ENCODE peak calls at places on chromosomes 16 and 17, in seven cellular contexts. G is ecto neural progenitor cell; O is BJ; A is iris pigment epithelial cell; T is hepatic stellate cell; K is T-helper 17 cell; I is activated effector memory CD4-positive, alpha-beta T cell treated with Interleukin-2 at 50 U/mL for 16 hours. W is an unnamed sample.

GRCh38 chr16:65745-66144 is 6.7 kb downstream of the RHBDF1 start:
- DNase-seq in T (peak), O (no peak), K (peak), A (peak), I (peak), G (peak), W (no peak)

GRCh38 chr17:30176845-30177244 is 58.7 kb downstream of the SLC6A4 start:
- DNase-seq in G (no peak), A (no peak), O (no peak), K (no peak), I (no peak), T (no peak), W (no peak)

GRCh38 chr16:57027067-57027466 is 37.7 kb downstream of the NLRC5 start:
- DNase-seq in O (no peak), G (no peak), A (no peak), T (no peak), I (no peak), K (no peak), W (no peak)

GRCh38 chr17:16352838-16353701 is at the start of gene CENPV:
- DNase-seq in G (peak), T (peak), I (peak), K (peak), A (peak), O (no peak), W (no peak)

GRCh38 chr17:45342871-45343526 is 26.2 kb upstream of the MAP3K14 start:
- DNase-seq in A (no peak), T (no peak), K (no peak), O (no peak), I (no peak), G (peak), W (no peak)

GRCh38 chr16:89437251-89437987 is 52.9 kb downstream of the ANKRD11 start:
- DNase-seq in T (no peak), O (no peak), I (no peak), A (no peak), G (no peak), K (no peak), W (no peak)

GRCh38 chr17:7312432-7313027 is 2.6 kb downstream of the GPS2 start:
- DNase-seq in T (no peak), K (no peak), I (no peak), G (no peak), O (no peak), A (no peak), W (no peak)

GRCh38 chr17:31289790-31290189 is 7.2 kb downstream of the OMG start:
- DNase-seq in O (peak), I (no peak), K (no peak), T (no peak), A (no peak), G (no peak), W (no peak)

GRCh38 chr17:60493847-60494321 is 32.2 kb downstream of the APPBP2 start:
- DNase-seq in O (no peak), K (no peak), T (no peak), A (peak), I (no peak), G (no peak), W (no peak)

GRCh38 chr17:77834170-77835115 is 124.1 kb upstream of the TNRC6C start:
- DNase-seq in O (peak), K (peak), G (no peak), A (peak), I (peak), T (peak), W (no peak)

GRCh38 chr16:12902511-12903324 is 1.3 kb downstream of the SHISA9 start:
- DNase-seq in I (no peak), A (no peak), K (no peak), O (no peak), T (no peak), G (peak), W (no peak)

GRCh38 chr17:72931635-72932034 is 160.9 kb downstream of the SLC39A11 start:
- DNase-seq in T (no peak), A (no peak), G (no peak), O (no peak), I (no peak), K (no peak), W (no peak)

GRCh38 chr17:19755392-19755791 is 7.3 kb upstream of the ALDH3A1 start:
- DNase-seq in A (no peak), K (no peak), I (no peak), T (no peak), G (no peak), O (no peak), W (no peak)

GRCh38 chr16:4846901-4847773 is at the start of the genes GLYR1 and UBN1:
- DNase-seq in I (peak), G (peak), T (peak), A (peak), K (peak), O (peak), W (peak)

GRCh38 chr17:37305406-37305905 is 70.3 kb upstream of the C17orf78 start:
- DNase-seq in G (no peak), O (no peak), T (no peak), A (no peak), K (no peak), I (no peak), W (no peak)

GRCh38 chr17:29505826-29506225 is 61.0 kb downstream of the ABHD15 start:
- DNase-seq in K (no peak), O (no peak), A (no peak), I (no peak), T (no peak), G (no peak), W (no peak)

GRCh38 chr17:65122836-65123756 is 14.1 kb upstream of the RGS9 start:
- DNase-seq in K (peak), I (peak), A (peak), G (peak), T (peak), O (peak), W (no peak)

GRCh38 chr17:29710891-29711418 is 88.2 kb upstream of the CORO6 start:
- DNase-seq in G (no peak), I (no peak), K (no peak), A (peak), T (no peak), O (peak), W (peak)

GRCh38 chr16:27378871-27379580 is 22.9 kb upstream of the IL21R start:
- DNase-seq in T (no peak), O (no peak), A (peak), I (no peak), K (no peak), G (no peak), W (no peak)

GRCh38 chr17:44029736-44030135 is 15.0 kb upstream of the TMEM101 start:
- DNase-seq in A (no peak), K (no peak), T (no peak), G (no peak), I (no peak), O (no peak), W (no peak)

GRCh38 chr17:49739662-49740271 is 24.2 kb downstream of the FAM117A start:
- DNase-seq in K (peak), A (peak), I (peak), G (no peak), T (no peak), O (no peak), W (no peak)

GRCh38 chr17:51056813-51057510 is 63.7 kb downstream of the SPAG9 start:
- DNase-seq in O (peak), T (peak), I (no peak), K (no peak), A (peak), G (peak), W (peak)

GRCh38 chr17:2263183-2263954 is 40.2 kb downstream of the SMG6 start:
- DNase-seq in O (no peak), T (no peak), K (no peak), I (no peak), G (no peak), A (peak), W (no peak)

GRCh38 chr17:32103476-32104113 is 38.7 kb upstream of the RHOT1 start:
- DNase-seq in O (no peak), K (no peak), I (no peak), A (no peak), G (peak), T (no peak), W (no peak)

GRCh38 chr17:55601874-55602364 is 90.7 kb upstream of the SMIM36 start:
- DNase-seq in I (no peak), A (peak), O (no peak), G (peak), K (no peak), T (peak), W (no peak)